ENCODE peak calls at places on chromosomes 3 and 15, in six cellular contexts. One of them, this sample, is unnamed.

GRCh38 chr3:115800489-115801080 is 177.3 kb downstream of the GAP43 start:
- DNase-seq in HCT116: no peak
- DNase-seq in GM23248: peak; percentile 92
- DNase-seq in MM.1S: no peak
- DNase-seq in GM23338: no peak
- DNase-seq in PC-3: peak; percentile 97
- DNase-seq in this sample: no peak

GRCh38 chr3:98680723-98681122 is 82.4 kb upstream of the ST3GAL6 start:
- DNase-seq in GM23248: peak; percentile 36
- DNase-seq in PC-3: peak; percentile 87
- DNase-seq in MM.1S: no peak
- DNase-seq in GM23338: no peak
- DNase-seq in HCT116: peak; percentile 89
- DNase-seq in this sample: no peak

GRCh38 chr15:89150762-89151305 is 62.6 kb downstream of the ABHD2 start:
- DNase-seq in HCT116: no peak
- DNase-seq in GM23338: no peak
- DNase-seq in PC-3: no peak
- DNase-seq in MM.1S: no peak
- DNase-seq in GM23248: no peak
- DNase-seq in this sample: no peak

GRCh38 chr3:76582098-76582497 is 457.8 kb upstream of the ROBO2 start:
- DNase-seq in GM23248: no peak
- DNase-seq in PC-3: no peak
- DNase-seq in GM23338: no peak
- DNase-seq in HCT116: no peak
- DNase-seq in MM.1S: no peak
- DNase-seq in this sample: no peak

GRCh38 chr15:58260911-58261267 is 122.7 kb downstream of the AQP9 start:
- DNase-seq in MM.1S: no peak
- DNase-seq in GM23248: peak; percentile 72
- DNase-seq in PC-3: peak; percentile 6
- DNase-seq in HCT116: no peak
- DNase-seq in GM23338: no peak
- DNase-seq in this sample: no peak

GRCh38 chr3:9135930-9136525 is 113.4 kb downstream of the SRGAP3 start:
- DNase-seq in PC-3: no peak
- DNase-seq in GM23248: no peak
- DNase-seq in HCT116: no peak
- DNase-seq in GM23338: peak; percentile 80
- DNase-seq in MM.1S: no peak
- DNase-seq in this sample: no peak

GRCh38 chr15:62665449-62665848 is 377.1 kb upstream of the TPM1 start:
- DNase-seq in PC-3: no peak
- DNase-seq in HCT116: no peak
- DNase-seq in GM23338: peak; percentile 28
- DNase-seq in GM23248: no peak
- DNase-seq in MM.1S: no peak
- DNase-seq in this sample: no peak

GRCh38 chr15:98174286-98174685 is 213.8 kb downstream of the ARRDC4 start:
- DNase-seq in PC-3: no peak
- DNase-seq in HCT116: no peak
- DNase-seq in GM23248: no peak
- DNase-seq in GM23338: peak; percentile 33
- DNase-seq in MM.1S: no peak
- DNase-seq in this sample: no peak

GRCh38 chr3:183954875-183955274 is 62.8 kb downstream of the ABCC5 start:
- DNase-seq in GM23338: peak; percentile 59
- DNase-seq in PC-3: no peak
- DNase-seq in HCT116: no peak
- DNase-seq in GM23248: no peak
- DNase-seq in MM.1S: no peak
- DNase-seq in this sample: no peak

GRCh38 chr15:28099555-28100140 is 533 bp upstream of the OCA2 start:
- DNase-seq in PC-3: no peak
- DNase-seq in GM23338: no peak
- DNase-seq in MM.1S: no peak
- DNase-seq in GM23248: no peak
- DNase-seq in HCT116: no peak
- DNase-seq in this sample: no peak

GRCh38 chr15:40688932-40689799 is 5.8 kb upstream of the RAD51 start:
- DNase-seq in HCT116: no peak
- DNase-seq in GM23338: no peak
- DNase-seq in GM23248: no peak
- DNase-seq in PC-3: no peak
- DNase-seq in MM.1S: no peak
- DNase-seq in this sample: no peak

GRCh38 chr3:8872291-8872690 is 91.0 kb downstream of the RAD18 start:
- DNase-seq in MM.1S: no peak
- DNase-seq in PC-3: no peak
- DNase-seq in HCT116: no peak
- DNase-seq in GM23248: no peak
- DNase-seq in GM23338: no peak
- DNase-seq in this sample: no peak

DNA sequence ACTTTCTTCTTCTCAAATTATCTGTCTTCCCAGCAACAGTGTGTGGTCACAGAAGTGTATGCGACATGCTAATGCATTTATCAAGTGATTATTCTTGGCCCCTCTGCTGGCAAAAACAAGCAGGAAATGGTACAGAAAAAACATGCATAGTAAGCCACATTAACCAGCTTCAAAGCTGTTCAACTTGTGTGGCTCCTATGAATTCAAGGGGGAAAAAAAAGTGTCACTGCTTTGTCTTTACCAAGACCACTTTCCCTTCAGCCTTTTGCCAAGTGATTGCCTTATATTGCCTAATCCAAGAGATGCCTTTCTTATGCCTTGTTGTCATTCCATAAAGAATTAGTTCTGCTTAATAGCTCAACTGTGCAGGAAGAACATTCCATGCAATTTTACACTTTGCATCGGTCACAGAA is 39.1 kb downstream of the PRTG start:
- DNase-seq in PC-3: no peak
- DNase-seq in GM23338: no peak
- DNase-seq in HCT116: no peak
- DNase-seq in MM.1S: no peak
- DNase-seq in GM23248: no peak
- DNase-seq in this sample: no peak
- H3K27ac ChIP-seq in PC-3: no peak overlapping the region
- H3K27ac ChIP-seq in GM23338: no peak overlapping the region
- H3K27ac ChIP-seq in HCT116: no peak overlapping the region
- H3K27ac ChIP-seq in MM.1S: no peak overlapping the region
- H3K27ac ChIP-seq in GM23248: no peak overlapping the region
- H3K27ac ChIP-seq in this sample: no peak overlapping the region

GRCh38 chr3:127133971-127134370 is 59.0 kb upstream of the PRR23E start:
- DNase-seq in MM.1S: no peak
- DNase-seq in PC-3: no peak
- DNase-seq in HCT116: no peak
- DNase-seq in GM23338: no peak
- DNase-seq in GM23248: no peak
- DNase-seq in this sample: no peak

GRCh38 chr3:127136024-127136600 is 56.8 kb upstream of the PRR23E start:
- DNase-seq in PC-3: no peak
- DNase-seq in GM23248: no peak
- DNase-seq in HCT116: no peak
- DNase-seq in GM23338: no peak
- DNase-seq in MM.1S: no peak
- DNase-seq in this sample: no peak

GRCh38 chr3:127135241-127136023 is 57.5 kb upstream of the PRR23E start:
- DNase-seq in HCT116: no peak
- DNase-seq in GM23248: peak; percentile 73
- DNase-seq in PC-3: no peak
- DNase-seq in GM23338: peak; percentile 58
- DNase-seq in MM.1S: no peak
- DNase-seq in this sample: peak; percentile 56

GRCh38 chr3:127134466-127134865 is 58.5 kb upstream of the PRR23E start:
- DNase-seq in GM23248: no peak
- DNase-seq in GM23338: no peak
- DNase-seq in PC-3: no peak
- DNase-seq in HCT116: no peak
- DNase-seq in MM.1S: no peak
- DNase-seq in this sample: no peak

GRCh38 chr3:127134887-127135240 is 58.1 kb upstream of the PRR23E start:
- DNase-seq in MM.1S: no peak
- DNase-seq in HCT116: no peak
- DNase-seq in GM23248: no peak
- DNase-seq in GM23338: no peak
- DNase-seq in PC-3: no peak
- DNase-seq in this sample: no peak
- TF ChIP-seq EZH2 in MM.1S: no peak
- TF ChIP-seq EZH2 in HCT116: no peak
- TF ChIP-seq EZH2 in GM23248: no peak
- TF ChIP-seq EZH2 in GM23338: no peak
- TF ChIP-seq EZH2 in PC-3: no peak
- TF ChIP-seq EZH2 in this sample: no peak

DNA sequence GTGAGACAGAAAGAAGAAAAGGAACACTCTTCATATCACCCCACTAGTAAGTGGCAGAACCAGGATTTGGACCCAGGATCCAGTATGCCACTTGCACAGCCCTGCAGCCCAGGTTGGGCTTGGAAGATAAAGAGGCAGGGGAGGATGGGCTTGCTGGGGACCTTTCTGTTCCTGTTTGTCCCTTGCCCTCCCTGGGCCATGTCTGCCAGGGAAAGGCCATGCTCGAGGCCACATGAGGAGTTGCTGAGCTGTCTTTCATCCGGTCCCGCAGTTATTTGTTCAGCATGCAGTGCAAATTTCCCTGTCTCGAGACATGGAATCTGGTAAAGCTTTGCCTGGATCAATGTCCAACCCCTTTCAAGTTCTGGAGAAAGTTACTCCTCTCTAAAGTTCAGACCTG is 116.0 kb upstream of the MRPS22 start:
- DNase-seq in MM.1S: no peak
- DNase-seq in GM23248: no peak
- DNase-seq in PC-3: no peak
- DNase-seq in GM23338: no peak
- DNase-seq in HCT116: no peak
- DNase-seq in this sample: no peak
- H3K9me2 ChIP-seq in MM.1S: no peaks in the 10 kb centered on the region
- H3K9me2 ChIP-seq in GM23248: no peaks in the 10 kb centered on the region
- H3K9me2 ChIP-seq in PC-3: no peaks in the 10 kb centered on the region
- H3K9me2 ChIP-seq in GM23338: no peaks in the 10 kb centered on the region
- H3K9me2 ChIP-seq in HCT116: no peaks in the 10 kb centered on the region
- H3K9me2 ChIP-seq in this sample: no peaks in the 10 kb centered on the region

DNA sequence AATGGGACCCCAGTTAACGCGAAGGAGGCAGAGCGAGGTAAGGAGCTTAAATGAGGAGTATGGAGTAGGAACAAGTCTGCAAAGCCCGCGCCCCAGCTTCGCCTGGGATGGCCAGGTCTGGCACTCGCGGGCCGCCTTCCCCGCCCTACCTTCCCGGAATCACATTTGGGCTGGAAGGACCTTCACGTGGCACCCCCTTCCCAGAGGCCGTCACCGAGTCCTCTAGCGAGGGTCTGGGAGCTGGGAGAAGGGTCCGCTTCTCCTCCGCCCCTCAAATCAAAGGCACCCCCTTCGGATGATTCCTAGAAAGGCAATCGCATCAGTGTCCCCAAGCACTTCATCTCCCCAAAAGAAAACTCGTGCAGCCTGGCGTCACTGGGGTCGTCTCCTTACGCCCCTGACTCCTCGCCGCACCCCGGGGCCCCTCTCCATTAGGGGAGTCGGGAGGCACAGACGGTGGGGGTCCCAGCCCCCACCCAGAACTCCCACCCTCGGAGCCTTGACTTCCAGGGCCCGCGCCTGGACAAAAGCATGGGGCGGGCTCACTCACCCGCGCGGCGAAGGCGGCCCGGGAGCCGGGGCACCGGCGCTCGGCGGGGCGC is 375 bp downstream of the MYLK start:
- DNase-seq in GM23338: peak; percentile 69
- DNase-seq in HCT116: no peak
- DNase-seq in MM.1S: no peak
- DNase-seq in GM23248: peak; percentile 51
- DNase-seq in PC-3: no peak
- DNase-seq in this sample: peak; percentile 20
- H3K27ac ChIP-seq in GM23338: peak overlapping the region; percentile 78
- H3K27ac ChIP-seq in HCT116: no peak overlapping the region
- H3K27ac ChIP-seq in MM.1S: no peak overlapping the region
- H3K27ac ChIP-seq in GM23248: peak overlapping the region; percentile 8
- H3K27ac ChIP-seq in PC-3: no peak overlapping the region
- H3K27ac ChIP-seq in this sample: no peak overlapping the region

DNA sequence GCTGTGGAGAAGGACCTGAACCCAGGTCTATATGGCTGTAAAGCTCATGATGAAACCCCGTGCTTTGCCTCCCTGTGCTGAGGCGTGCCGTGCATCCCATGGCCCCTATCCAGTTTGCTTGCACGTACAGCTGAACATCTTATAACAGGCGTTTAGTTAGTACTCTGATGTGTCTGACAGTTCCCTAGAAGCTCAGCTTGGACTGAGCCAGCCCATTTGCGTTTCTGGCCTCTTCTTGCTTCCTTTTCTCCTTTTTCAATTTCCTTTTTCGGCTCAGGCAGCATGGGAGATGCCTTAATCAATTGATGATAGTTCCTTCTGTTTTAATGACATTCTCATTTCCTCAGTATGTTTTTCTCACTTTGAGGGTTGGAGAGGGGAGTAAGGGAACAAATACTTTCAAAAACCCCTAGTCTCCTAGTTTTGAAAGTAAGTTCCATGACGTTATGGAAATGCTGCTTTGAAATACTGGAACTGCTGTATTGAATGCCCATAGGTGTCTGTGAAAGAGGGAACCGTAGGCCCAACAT is 18.8 kb downstream of the IL1RAP start:
- DNase-seq in GM23338: no peak
- DNase-seq in HCT116: no peak
- DNase-seq in GM23248: no peak
- DNase-seq in MM.1S: no peak
- DNase-seq in PC-3: no peak
- DNase-seq in this sample: no peak
- TF ChIP-seq EZH2 in GM23338: no peak
- TF ChIP-seq EZH2 in HCT116: no peak
- TF ChIP-seq EZH2 in GM23248: no peak
- TF ChIP-seq EZH2 in MM.1S: no peak
- TF ChIP-seq EZH2 in PC-3: no peak
- TF ChIP-seq EZH2 in this sample: no peak

GRCh38 chr3:36674816-36675215 is 89.5 kb downstream of the DCLK3 start:
- DNase-seq in GM23248: no peak
- DNase-seq in PC-3: no peak
- DNase-seq in GM23338: no peak
- DNase-seq in MM.1S: no peak
- DNase-seq in HCT116: no peak
- DNase-seq in this sample: no peak
- H3K9me2 ChIP-seq in GM23248: no peaks in the 10 kb centered on the region
- H3K9me2 ChIP-seq in PC-3: no peaks in the 10 kb centered on the region
- H3K9me2 ChIP-seq in GM23338: peaks cover 4% of the 10 kb centered on the region
- H3K9me2 ChIP-seq in MM.1S: no peaks in the 10 kb centered on the region
- H3K9me2 ChIP-seq in HCT116: no peaks in the 10 kb centered on the region
- H3K9me2 ChIP-seq in this sample: peaks cover 3% of the 10 kb centered on the region

GRCh38 chr15:77031376-77032050 is 36.6 kb downstream of the PSTPIP1 start:
- DNase-seq in MM.1S: peak; percentile 66
- DNase-seq in HCT116: no peak
- DNase-seq in GM23248: peak; percentile 39
- DNase-seq in GM23338: no peak
- DNase-seq in PC-3: no peak
- DNase-seq in this sample: no peak

GRCh38 chr15:77030928-77031375 is 36.0 kb downstream of the PSTPIP1 start:
- DNase-seq in GM23248: no peak
- DNase-seq in MM.1S: no peak
- DNase-seq in GM23338: no peak
- DNase-seq in PC-3: no peak
- DNase-seq in HCT116: no peak
- DNase-seq in this sample: no peak

GRCh38 chr15:77033417-77033728 is 37.5 kb downstream of the TSPAN3 start:
- DNase-seq in HCT116: no peak
- DNase-seq in MM.1S: no peak
- DNase-seq in GM23248: no peak
- DNase-seq in GM23338: no peak
- DNase-seq in PC-3: no peak
- DNase-seq in this sample: no peak

GRCh38 chr15:77032647-77033416 is 37.9 kb downstream of the PSTPIP1 start:
- DNase-seq in GM23338: no peak
- DNase-seq in MM.1S: no peak
- DNase-seq in HCT116: no peak
- DNase-seq in PC-3: no peak
- DNase-seq in GM23248: no peak
- DNase-seq in this sample: no peak

GRCh38 chr15:77032052-77032646 is 37.2 kb downstream of the PSTPIP1 start:
- DNase-seq in MM.1S: no peak
- DNase-seq in PC-3: no peak
- DNase-seq in HCT116: no peak
- DNase-seq in GM23248: no peak
- DNase-seq in GM23338: no peak
- DNase-seq in this sample: no peak
- H3K27ac ChIP-seq in MM.1S: no peak overlapping the region
- H3K27ac ChIP-seq in PC-3: no peak overlapping the region
- H3K27ac ChIP-seq in HCT116: no peak overlapping the region
- H3K27ac ChIP-seq in GM23248: no peak overlapping the region
- H3K27ac ChIP-seq in GM23338: no peak overlapping the region
- H3K27ac ChIP-seq in this sample: no peak overlapping the region

This sample was measured in hepatocyte.